ENCODE peak calls at places on chromosomes 12 and 14, in six cellular contexts. E is mesendoderm, C is IMR-90, V is brain microvascular endothelial cell, K is cardiac muscle cell, Y is PC-9. G is an unnamed sample.

GRCh38 chr12:76080017-76080728 is 4.3 kb downstream of the NAP1L1 start:
- DNase-seq in C (peak; percentile 74), Y (no peak), K (no peak), E (no peak), V (no peak), G (no peak)

GRCh38 chr14:86296173-86296572 is 766.2 kb downstream of the FLRT2 start:
- DNase-seq in Y (no peak), C (peak; percentile 80), V (no peak), K (no peak), E (no peak), G (no peak)

GRCh38 chr14:32633930-32634329 is 304.7 kb upstream of the NPAS3 start:
- DNase-seq in E (no peak), K (no peak), V (no peak), C (no peak), Y (no peak), G (no peak)

GRCh38 chr12:52812749-52813148 is 1.2 kb downstream of the KRT4 start:
- DNase-seq in E (no peak), V (no peak), C (no peak), K (no peak), Y (no peak), G (no peak)

GRCh38 chr12:124297856-124298255 is 3.0 kb downstream of the RFLNA start:
- DNase-seq in E (no peak), V (no peak), K (no peak), Y (no peak), C (no peak), G (no peak)

GRCh38 chr12:56928262-56928661 is 5.9 kb downstream of the SDR9C7 start:
- DNase-seq in Y (no peak), V (no peak), K (no peak), E (no peak), C (no peak), G (no peak)

GRCh38 chr12:116121453-116121871 is 156.0 kb downstream of the MED13L start:
- DNase-seq in E (no peak), Y (no peak), C (peak; percentile 60), V (no peak), K (no peak), G (no peak)

GRCh38 chr12:129614221-129614885 is 289.5 kb downstream of the TMEM132D start:
- DNase-seq in K (no peak), E (no peak), V (peak; percentile 88), C (no peak), Y (no peak), G (no peak)

GRCh38 chr14:42428996-42429395 is 822.3 kb downstream of the LRFN5 start:
- DNase-seq in C (no peak), K (no peak), Y (no peak), E (no peak), V (no peak), G (no peak)

GRCh38 chr14:103551338-103551762 is 11.1 kb downstream of the BAG5 start:
- DNase-seq in V (no peak), C (no peak), K (no peak), E (no peak), Y (no peak), G (peak; percentile 31)

GRCh38 chr12:104517880-104518279 is 61.1 kb downstream of the CHST11 start:
- DNase-seq in Y (no peak), E (no peak), C (no peak), K (no peak), V (no peak), G (no peak)

GRCh38 chr12:120317258-120318105 is 10.1 kb downstream of the PLA2G1B start:
- DNase-seq in V (peak; percentile 100), C (peak; percentile 99), E (peak; percentile 100), Y (peak; percentile 99), K (peak; percentile 100), G (peak; percentile 98)

GRCh38 chr12:58491296-58491695 is 429.0 kb downstream of the LRIG3 start:
- DNase-seq in V (no peak), C (peak; percentile 90), Y (peak; percentile 40), E (no peak), K (no peak), G (no peak)

GRCh38 chr14:23568600-23569310 is 1.2 kb upstream of the AP1G2 start:
- DNase-seq in Y (no peak), K (peak; percentile 59), E (peak; percentile 67), C (no peak), V (no peak), G (peak; percentile 60)

GRCh38 chr14:94337274-94337673 is 14.1 kb upstream of the SERPINA6 start:
- DNase-seq in K (no peak), E (no peak), V (no peak), Y (no peak), C (peak; percentile 31), G (no peak)

GRCh38 chr12:96263449-96263902 is 69.3 kb downstream of the ELK3 start:
- DNase-seq in Y (no peak), K (no peak), V (no peak), E (peak; percentile 70), C (peak; percentile 46), G (no peak)

GRCh38 chr14:31968107-31968810 is 108.8 kb upstream of the ARHGAP5 start:
- DNase-seq in Y (no peak), C (peak; percentile 45), K (no peak), E (no peak), V (no peak), G (no peak)

GRCh38 chr14:75011356-75012097 is 8.8 kb downstream of the EIF2B2 start:
- DNase-seq in E (no peak), C (peak; percentile 78), K (peak; percentile 4), V (peak; percentile 66), Y (no peak), G (peak; percentile 3)

GRCh38 chr14:22536853-22537338 is 52.1 kb downstream of the DAD1 start:
- DNase-seq in K (no peak), V (peak; percentile 97), C (peak; percentile 98), E (peak; percentile 85), Y (peak; percentile 76), G (peak; percentile 42)

GRCh38 chr12:55996201-55996714 is 818 bp upstream of the SUOX start:
- DNase-seq in E (peak; percentile 55), V (peak; percentile 52), Y (peak; percentile 57), C (peak; percentile 62), K (peak; percentile 71), G (peak; percentile 26)

GRCh38 chr14:30291216-30291615 is 267.7 kb upstream of the G2E3 start:
- DNase-seq in E (no peak), V (peak; percentile 1), Y (no peak), K (no peak), C (peak; percentile 75), G (no peak)

GRCh38 chr14:62889354-62889753 is 155.9 kb downstream of the KCNH5 start:
- DNase-seq in V (no peak), E (no peak), K (no peak), C (peak; percentile 5), Y (no peak), G (no peak)

GRCh38 chr12:129193263-129193871 is 340.1 kb downstream of the GLT1D1 start:
- DNase-seq in Y (no peak), C (no peak), K (no peak), V (peak; percentile 53), E (peak; percentile 54), G (no peak)

GRCh38 chr14:55749201-55749812 is 169.3 kb downstream of the KTN1 start:
- DNase-seq in C (peak; percentile 15), E (peak; percentile 81), V (no peak), K (no peak), Y (peak; percentile 72), G (no peak)

GRCh38 chr12:3145036-3145435 is 67.9 kb downstream of the TSPAN9 start:
- DNase-seq in K (peak; percentile 39), Y (no peak), V (no peak), E (no peak), C (no peak), G (no peak)

GRCh38 chr12:47754126-47754525 is 4.6 kb downstream of the RAPGEF3 start:
- DNase-seq in E (no peak), C (no peak), V (no peak), K (no peak), Y (peak; percentile 87), G (no peak)

DNA sequence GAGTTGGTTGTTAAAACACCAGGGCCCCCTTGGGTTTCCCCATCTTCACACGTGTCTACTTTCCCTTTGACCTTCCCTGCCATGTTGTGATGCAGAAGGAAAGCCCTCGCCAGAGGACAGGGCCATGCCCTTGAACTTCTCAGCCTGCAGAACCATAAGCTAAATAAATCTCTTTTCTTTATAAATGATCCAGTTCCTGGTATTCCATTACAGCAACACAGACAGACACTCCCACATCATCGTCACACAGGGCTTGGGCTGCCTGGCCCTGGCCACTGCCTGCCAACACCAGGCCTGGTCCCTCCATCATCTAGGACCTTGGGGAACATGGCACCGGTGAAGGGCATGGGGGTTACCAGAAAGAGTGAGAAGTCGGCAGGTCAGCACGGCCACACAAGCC is 84.8 kb downstream of the DPF3 start:
- DNase-seq in E (no peak), K (no peak), Y (no peak), C (no peak), V (no peak), G (no peak)
- H3K27ac ChIP-seq in E (no peak overlapping the region), K (no peak overlapping the region), Y (no peak overlapping the region), C (no peak overlapping the region), V (no peak overlapping the region), G (peak overlapping the region; percentile 16)

GRCh38 chr12:108722463-108722862 is 8.9 kb downstream of the CORO1C start:
- DNase-seq in Y (no peak), E (no peak), K (no peak), C (no peak), V (no peak), G (no peak)
- H3K27ac ChIP-seq in Y (peak overlapping the region; percentile 90), E (peak overlapping the region; percentile 17), K (peak overlapping the region; percentile 53), C (peak overlapping the region; percentile 98), V (peak overlapping the region; percentile 89), G (no peak overlapping the region)

GRCh38 chr12:93738199-93739058 is 61.3 kb downstream of the CRADD start:
- DNase-seq in K (no peak), E (no peak), C (no peak), Y (no peak), V (no peak), G (no peak)
- H3K27ac ChIP-seq in K (no peak overlapping the region), E (no peak overlapping the region), C (no peak overlapping the region), Y (no peak overlapping the region), V (no peak overlapping the region), G (no peak overlapping the region)

DNA sequence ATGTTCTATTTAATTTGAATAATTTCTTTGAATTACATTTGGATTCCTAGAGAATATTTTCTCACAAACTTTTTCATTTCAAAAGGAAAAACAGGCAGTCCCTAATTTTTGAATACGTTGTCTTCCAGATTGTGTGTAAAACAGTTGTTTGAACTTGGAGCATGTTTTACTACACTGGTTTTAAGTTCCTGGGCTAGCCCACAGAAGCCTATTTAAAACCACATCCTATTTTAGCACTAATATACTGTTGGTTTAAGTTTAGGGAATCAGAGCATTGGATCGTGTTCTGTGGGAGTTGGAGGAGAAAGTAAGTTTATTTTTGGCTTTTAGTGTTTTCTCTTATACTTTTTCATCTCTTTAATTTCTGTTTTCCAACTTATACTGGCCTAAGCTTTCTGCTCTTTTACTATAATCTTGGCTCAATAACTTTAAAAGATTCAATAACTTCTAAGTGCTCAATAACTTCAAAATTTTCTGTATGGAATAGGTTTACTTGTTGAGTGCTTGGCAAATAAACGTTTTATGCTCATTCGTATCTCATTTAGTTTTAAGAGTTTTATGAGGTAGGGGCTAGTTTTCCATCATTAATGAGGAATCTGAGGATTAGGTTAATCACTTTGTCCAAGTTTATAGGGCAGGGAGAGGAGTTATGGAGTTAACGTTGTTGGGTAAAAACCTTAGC is 14.9 kb downstream of the LEMD3 start:
- DNase-seq in E (no peak), V (no peak), C (no peak), Y (no peak), K (no peak), G (no peak)
- H3K27ac ChIP-seq in E (no peak overlapping the region), V (no peak overlapping the region), C (no peak overlapping the region), Y (no peak overlapping the region), K (no peak overlapping the region), G (no peak overlapping the region)

GRCh38 chr14:96002511-96002884 is 36.7 kb upstream of the C14orf132 start:
- DNase-seq in E (no peak), C (no peak), K (no peak), Y (no peak), V (no peak), G (no peak)
- H3K27ac ChIP-seq in E (no peak overlapping the region), C (no peak overlapping the region), K (no peak overlapping the region), Y (no peak overlapping the region), V (no peak overlapping the region), G (no peak overlapping the region)